ENCODE peak calls at places on chromosomes 13 and 19, in five cellular contexts. One of them, this sample, is unnamed.

GRCh38 chr19:15540435-15540834 is 32.1 kb downstream of the CYP4F22 start:
- DNase-seq in neuronal stem cell: no peak
- DNase-seq in mesenchymal stem cell: no peak
- DNase-seq in H1: no peak
- DNase-seq in IMR-90: no peak
- DNase-seq in this sample: no peak

GRCh38 chr19:57056972-57057371 is 62.8 kb upstream of the USP29 start:
- DNase-seq in neuronal stem cell: no peak
- DNase-seq in mesenchymal stem cell: no peak
- DNase-seq in H1: no peak
- DNase-seq in IMR-90: peak; percentile 11
- DNase-seq in this sample: no peak

GRCh38 chr13:59250276-59250990 is 913.3 kb downstream of the DIAPH3 start:
- DNase-seq in neuronal stem cell: no peak
- DNase-seq in mesenchymal stem cell: peak; percentile 39
- DNase-seq in H1: no peak
- DNase-seq in IMR-90: no peak
- DNase-seq in this sample: no peak

GRCh38 chr19:30651066-30651465 is 278.9 kb downstream of the ZNF536 start:
- DNase-seq in neuronal stem cell: no peak
- DNase-seq in mesenchymal stem cell: no peak
- DNase-seq in H1: no peak
- DNase-seq in IMR-90: no peak
- DNase-seq in this sample: no peak

GRCh38 chr19:7004313-7004931 is 16.8 kb downstream of the MBD3L2B start:
- DNase-seq in neuronal stem cell: no peak
- DNase-seq in mesenchymal stem cell: peak; percentile 18
- DNase-seq in H1: no peak
- DNase-seq in IMR-90: peak; percentile 18
- DNase-seq in this sample: no peak

GRCh38 chr19:3110126-3110825 is 16.1 kb downstream of the GNA11 start:
- DNase-seq in neuronal stem cell: no peak
- DNase-seq in mesenchymal stem cell: no peak
- DNase-seq in H1: no peak
- DNase-seq in IMR-90: no peak
- DNase-seq in this sample: peak; percentile 32

GRCh38 chr19:32916969-32917611 is 47.5 kb upstream of the SLC7A9 start:
- DNase-seq in neuronal stem cell: no peak
- DNase-seq in mesenchymal stem cell: no peak
- DNase-seq in H1: no peak
- DNase-seq in IMR-90: no peak
- DNase-seq in this sample: no peak

GRCh38 chr19:31340059-31341025 is 8.9 kb downstream of the TSHZ3 start:
- DNase-seq in neuronal stem cell: no peak
- DNase-seq in mesenchymal stem cell: peak; percentile 42
- DNase-seq in H1: no peak
- DNase-seq in IMR-90: peak; percentile 62
- DNase-seq in this sample: no peak

GRCh38 chr13:23557043-23557442 is 13.2 kb upstream of the TNFRSF19 start:
- DNase-seq in neuronal stem cell: no peak
- DNase-seq in mesenchymal stem cell: no peak
- DNase-seq in H1: no peak
- DNase-seq in IMR-90: no peak
- DNase-seq in this sample: no peak

GRCh38 chr19:28632357-28633076 is 580.4 kb downstream of the UQCRFS1 start:
- DNase-seq in neuronal stem cell: no peak
- DNase-seq in mesenchymal stem cell: no peak
- DNase-seq in H1: no peak
- DNase-seq in IMR-90: no peak
- DNase-seq in this sample: no peak

GRCh38 chr13:110236831-110237261 is 70.1 kb downstream of the COL4A1 start:
- DNase-seq in neuronal stem cell: no peak
- DNase-seq in mesenchymal stem cell: no peak
- DNase-seq in H1: no peak
- DNase-seq in IMR-90: no peak
- DNase-seq in this sample: no peak

GRCh38 chr13:48201044-48201443 is 32.0 kb upstream of the ITM2B start:
- DNase-seq in neuronal stem cell: no peak
- DNase-seq in mesenchymal stem cell: no peak
- DNase-seq in H1: no peak
- DNase-seq in IMR-90: no peak
- DNase-seq in this sample: no peak

GRCh38 chr19:42271861-42272534 is 2.9 kb downstream of the CIC start:
- DNase-seq in neuronal stem cell: no peak
- DNase-seq in mesenchymal stem cell: no peak
- DNase-seq in H1: no peak
- DNase-seq in IMR-90: no peak
- DNase-seq in this sample: no peak

GRCh38 chr13:45333973-45334922 is 6.7 kb downstream of the TPT1 start:
- DNase-seq in neuronal stem cell: no peak
- DNase-seq in mesenchymal stem cell: peak; percentile 54
- DNase-seq in H1: no peak
- DNase-seq in IMR-90: peak; percentile 62
- DNase-seq in this sample: no peak

GRCh38 chr19:34224996-34225658 is 29.2 kb upstream of the GARRE1 start:
- DNase-seq in neuronal stem cell: no peak
- DNase-seq in mesenchymal stem cell: peak; percentile 39
- DNase-seq in H1: no peak
- DNase-seq in IMR-90: peak; percentile 70
- DNase-seq in this sample: no peak

GRCh38 chr13:29507356-29507755 is 88.1 kb downstream of the SLC7A1 start:
- DNase-seq in neuronal stem cell: no peak
- DNase-seq in mesenchymal stem cell: no peak
- DNase-seq in H1: no peak
- DNase-seq in IMR-90: no peak
- DNase-seq in this sample: no peak

GRCh38 chr13:27383104-27383921 is 41.1 kb upstream of the GTF3A start:
- DNase-seq in neuronal stem cell: no peak
- DNase-seq in mesenchymal stem cell: no peak
- DNase-seq in H1: no peak
- DNase-seq in IMR-90: no peak
- DNase-seq in this sample: peak; percentile 7

GRCh38 chr13:27375686-27376326 is 48.6 kb upstream of the GTF3A start:
- DNase-seq in neuronal stem cell: peak; percentile 65
- DNase-seq in mesenchymal stem cell: peak; percentile 73
- DNase-seq in H1: no peak
- DNase-seq in IMR-90: peak; percentile 70
- DNase-seq in this sample: peak; percentile 78

GRCh38 chr13:27381601-27382000 is 42.8 kb upstream of the GTF3A start:
- DNase-seq in neuronal stem cell: no peak
- DNase-seq in mesenchymal stem cell: no peak
- DNase-seq in H1: no peak
- DNase-seq in IMR-90: no peak
- DNase-seq in this sample: no peak

GRCh38 chr13:27379126-27379525 is 45.3 kb upstream of the GTF3A start:
- DNase-seq in neuronal stem cell: no peak
- DNase-seq in mesenchymal stem cell: no peak
- DNase-seq in H1: no peak
- DNase-seq in IMR-90: no peak
- DNase-seq in this sample: no peak

DNA sequence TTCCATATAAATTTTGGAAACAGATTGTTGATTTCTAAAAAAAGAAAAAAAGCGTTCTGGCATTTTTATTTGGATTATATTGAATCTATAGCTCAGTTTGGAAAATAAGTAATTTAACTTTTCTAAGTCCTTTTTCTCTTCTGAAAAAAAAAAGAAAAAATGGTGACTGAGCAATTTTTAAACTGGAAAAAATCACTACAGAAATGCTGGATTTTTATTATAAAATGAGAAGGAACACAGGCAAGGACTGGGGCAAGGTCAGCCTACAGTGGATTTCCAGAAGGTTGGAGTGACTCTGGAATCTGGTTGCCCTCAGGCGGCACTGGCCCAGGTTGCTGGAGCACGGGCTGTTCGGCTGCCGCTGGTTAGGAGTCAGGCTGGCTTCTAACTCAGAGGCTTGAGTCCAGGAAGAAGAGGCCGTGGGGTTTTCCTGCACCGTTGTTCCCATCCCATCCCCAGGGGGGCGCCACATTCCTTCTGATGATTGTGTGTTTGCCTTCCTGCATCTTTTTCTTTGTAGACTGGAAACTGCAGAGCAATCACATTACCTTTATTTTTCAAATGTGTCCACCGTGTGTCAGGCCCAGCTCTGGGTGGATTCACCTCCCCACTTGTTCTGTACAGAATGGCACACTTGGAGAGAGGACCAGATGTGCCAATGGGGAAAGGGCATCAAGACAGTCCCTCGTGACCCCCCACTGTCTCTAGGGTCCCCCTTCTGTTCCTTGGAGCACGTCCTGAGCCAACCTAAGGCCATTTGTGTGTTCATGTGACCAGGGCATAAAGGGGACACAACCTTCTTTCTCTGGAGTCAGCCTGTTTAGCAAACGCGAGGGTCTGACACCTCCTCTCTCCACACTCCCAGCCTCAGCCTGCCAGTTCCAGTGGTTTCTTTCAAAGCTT is 44.5 kb upstream of the GTF3A start:
- DNase-seq in neuronal stem cell: peak; percentile 69
- DNase-seq in mesenchymal stem cell: peak; percentile 67
- DNase-seq in H1: peak; percentile 78
- DNase-seq in IMR-90: peak; percentile 35
- DNase-seq in this sample: peak; percentile 56
- H4K8ac ChIP-seq in neuronal stem cell: no peak overlapping the region
- H4K8ac ChIP-seq in mesenchymal stem cell: peak overlapping the region; percentile 73
- H4K8ac ChIP-seq in H1: no peak overlapping the region
- H4K8ac ChIP-seq in IMR-90: no peak overlapping the region
- H4K8ac ChIP-seq in this sample: no peak overlapping the region

GRCh38 chr19:4161415-4162077 is 8.1 kb downstream of the CREB3L3 start:
- DNase-seq in neuronal stem cell: no peak
- DNase-seq in mesenchymal stem cell: no peak
- DNase-seq in H1: no peak
- DNase-seq in IMR-90: no peak
- DNase-seq in this sample: no peak
- H3K9ac ChIP-seq in neuronal stem cell: no peak overlapping the region
- H3K9ac ChIP-seq in mesenchymal stem cell: no peak overlapping the region
- H3K9ac ChIP-seq in H1: no peak overlapping the region
- H3K9ac ChIP-seq in IMR-90: no peak overlapping the region
- H3K9ac ChIP-seq in this sample: no peak overlapping the region

DNA sequence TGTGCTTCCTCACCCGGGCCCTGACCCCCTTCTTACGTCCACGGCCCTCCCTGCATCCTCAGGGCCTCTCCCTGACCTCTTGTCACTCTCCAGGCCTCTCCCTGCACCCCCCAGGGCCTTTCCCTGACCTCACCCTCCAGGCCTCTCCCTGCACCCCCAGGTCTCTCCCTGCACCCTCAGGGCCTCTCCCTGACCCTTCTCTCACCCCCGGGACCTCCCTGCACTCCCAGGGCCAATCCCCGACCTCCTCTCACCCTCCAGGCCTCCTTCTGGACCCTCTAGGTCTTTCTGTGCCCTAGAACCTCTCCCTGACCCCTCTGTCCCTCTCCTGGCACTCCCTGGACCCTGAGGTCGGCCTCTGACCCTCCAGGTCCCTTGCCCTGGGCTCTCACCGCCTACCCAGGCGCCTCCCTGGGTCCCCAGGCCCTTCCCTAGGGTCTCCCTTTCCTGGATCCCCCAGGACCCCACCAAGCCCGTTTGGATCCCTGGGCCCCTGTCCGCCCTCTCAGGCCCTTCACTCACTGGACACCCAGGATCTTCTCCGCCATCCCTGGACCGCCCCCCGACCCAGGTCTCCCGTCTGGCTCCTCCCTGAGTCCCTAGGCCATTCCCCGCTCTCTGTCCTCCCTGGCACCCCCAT is 588 bp downstream of the KMT5C start:
- DNase-seq in neuronal stem cell: no peak
- DNase-seq in mesenchymal stem cell: no peak
- DNase-seq in H1: no peak
- DNase-seq in IMR-90: no peak
- DNase-seq in this sample: no peak
- H3K14ac ChIP-seq in neuronal stem cell: peak overlapping the region; percentile 97
- H3K14ac ChIP-seq in mesenchymal stem cell: peak overlapping the region; percentile 85
- H3K14ac ChIP-seq in H1: no peak overlapping the region
- H3K14ac ChIP-seq in IMR-90: peak overlapping the region; percentile 44
- H3K14ac ChIP-seq in this sample: peak overlapping the region; percentile 98

DNA sequence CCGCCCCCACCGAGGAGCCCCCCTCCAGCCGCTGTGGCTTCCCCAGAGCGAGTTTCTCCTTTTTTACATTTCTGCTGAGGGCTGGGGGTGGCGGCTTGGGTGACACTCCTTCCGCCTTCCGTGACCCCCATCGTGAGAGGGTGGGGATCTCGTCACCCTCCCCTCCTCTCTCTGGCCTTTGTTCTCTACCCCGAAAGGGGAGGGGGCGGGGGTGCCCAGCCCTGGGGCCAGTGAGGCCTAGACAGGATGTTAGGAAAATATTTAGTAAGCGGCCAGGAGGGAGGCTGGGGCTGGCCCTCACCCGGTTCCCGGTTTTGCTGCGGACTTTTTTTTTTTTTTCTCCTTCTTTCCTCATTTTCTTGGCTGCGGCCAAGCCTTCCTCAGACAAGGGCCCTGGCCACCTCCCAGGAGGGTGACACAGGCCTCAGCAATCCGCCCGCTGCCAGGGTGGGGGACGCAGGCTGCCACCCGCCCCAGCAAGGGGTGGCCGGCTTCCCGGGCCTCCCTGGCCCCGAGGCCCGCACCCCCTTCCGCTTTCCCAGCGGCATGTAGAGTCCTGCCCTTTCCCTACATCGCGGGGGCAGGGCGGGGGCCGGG is 3.9 kb downstream of the MIDN start:
- DNase-seq in neuronal stem cell: no peak
- DNase-seq in mesenchymal stem cell: peak; percentile 88
- DNase-seq in H1: no peak
- DNase-seq in IMR-90: peak; percentile 88
- DNase-seq in this sample: peak; percentile 72
- H4K8ac ChIP-seq in neuronal stem cell: no peak overlapping the region
- H4K8ac ChIP-seq in mesenchymal stem cell: peak overlapping the region; percentile 98
- H4K8ac ChIP-seq in H1: peak overlapping the region; percentile 79
- H4K8ac ChIP-seq in IMR-90: peak overlapping the region; percentile 80
- H4K8ac ChIP-seq in this sample: peak overlapping the region; percentile 55

This sample was measured in trophoblast cell.